ENCODE peak calls at places on chromosomes 5 and 9, in six cellular contexts. N is T-helper 17 cell, T is SK-N-MC, F is NCI-H1105 treated with DMSO at 0.1 percent for 48 hours, L is WERI-Rb-1, Y is EL. H is an unnamed sample.
A peak's percentile ranks its signal among the peaks of the same experiment; 100 is the strongest.

GRCh38 chr5:54936201-54936600 is 49.2 kb downstream of the ESM1 start:
- DNase-seq in N (no peak), T (no peak), Y (no peak), L (no peak), F (no peak), H (no peak)

GRCh38 chr9:121667214-121667613 is 15.8 kb downstream of the DAB2IP start:
- DNase-seq in N (no peak), L (no peak), Y (no peak), F (no peak), T (no peak), H (no peak)

GRCh38 chr9:81083062-81083461 is 606.3 kb downstream of the TLE1 start:
- DNase-seq in F (no peak), L (peak; percentile 32), N (no peak), T (no peak), Y (peak; percentile 41), H (peak; percentile 4)

GRCh38 chr9:115808695-115809094 is 344.9 kb upstream of the PAPPA start:
- DNase-seq in T (no peak), L (no peak), N (no peak), F (no peak), Y (no peak), H (no peak)

GRCh38 chr5:138661342-138661975 is 86.3 kb upstream of the HSPA9 start:
- DNase-seq in L (no peak), N (no peak), Y (no peak), T (peak; percentile 40), F (no peak), H (no peak)

GRCh38 chr9:128421474-128422010 is 885 bp downstream of the CERCAM start:
- DNase-seq in Y (peak; percentile 51), N (no peak), L (no peak), T (no peak), F (no peak), H (no peak)

GRCh38 chr5:136686192-136686872 is 321.0 kb upstream of the TRPC7 start:
- DNase-seq in F (no peak), N (no peak), T (no peak), L (peak; percentile 22), Y (peak; percentile 54), H (peak; percentile 0)

GRCh38 chr5:120151181-120151580 is 312.9 kb upstream of the PRR16 start:
- DNase-seq in L (no peak), Y (no peak), F (no peak), N (no peak), T (no peak), H (no peak)

GRCh38 chr9:108151161-108151586 is 661.6 kb upstream of the KLF4 start:
- DNase-seq in L (no peak), Y (peak; percentile 73), T (no peak), N (no peak), F (no peak), H (no peak)

GRCh38 chr9:71608825-71609452 is 159.4 kb downstream of the CEMIP2 start:
- DNase-seq in N (no peak), L (no peak), T (no peak), F (no peak), Y (peak; percentile 54), H (no peak)

GRCh38 chr9:114905160-114905940 is 25.0 kb downstream of the TNFSF8 start:
- DNase-seq in F (peak; percentile 79), N (no peak), L (no peak), Y (no peak), T (no peak), H (no peak)

GRCh38 chr9:105405514-105406131 is 42.2 kb upstream of the FSD1L start:
- DNase-seq in L (peak; percentile 93), N (peak; percentile 24), Y (no peak), T (no peak), F (no peak), H (no peak)

GRCh38 chr5:113054899-113055298 is 78.3 kb downstream of the DCP2 start:
- DNase-seq in L (no peak), T (no peak), Y (no peak), N (no peak), F (no peak), H (no peak)

GRCh38 chr5:121979691-121980090 is 17.9 kb downstream of the SRFBP1 start:
- DNase-seq in F (no peak), Y (no peak), T (no peak), N (no peak), L (no peak), H (no peak)

GRCh38 chr9:134317431-134318414 is 8.5 kb upstream of the RXRA start:
- DNase-seq in T (no peak), N (no peak), Y (peak; percentile 56), L (no peak), F (no peak), H (no peak)

GRCh38 chr9:19373527-19373926 is 6.5 kb downstream of the RPS6 start:
- DNase-seq in L (no peak), N (no peak), T (no peak), F (no peak), Y (no peak), H (no peak)

GRCh38 chr9:94645901-94646300 is 6.6 kb upstream of the FBP1 start:
- DNase-seq in Y (no peak), F (no peak), L (no peak), N (no peak), T (no peak), H (no peak)

GRCh38 chr9:72721086-72721485 is 199.7 kb downstream of the TMC1 start:
- DNase-seq in N (no peak), L (no peak), T (no peak), F (no peak), Y (no peak), H (no peak)

GRCh38 chr9:2424564-2425153 is 196.9 kb upstream of the VLDLR start:
- DNase-seq in L (no peak), N (no peak), F (no peak), T (no peak), Y (no peak), H (no peak)

GRCh38 chr5:116300016-116300601 is 215.3 kb downstream of the COMMD10 start:
- DNase-seq in L (no peak), F (no peak), Y (no peak), T (no peak), N (no peak), H (no peak)

GRCh38 chr9:91567642-91568274 is 144.1 kb upstream of the NFIL3 start:
- DNase-seq in T (no peak), F (no peak), Y (no peak), N (no peak), L (no peak), H (no peak)

GRCh38 chr5:76943006-76943405 is 9.8 kb upstream of the CRHBP start:
- DNase-seq in F (no peak), L (no peak), Y (peak; percentile 75), N (no peak), T (no peak), H (no peak)

GRCh38 chr9:27053369-27054057 is 48.0 kb upstream of the LRRC19 start:
- DNase-seq in N (no peak), L (no peak), Y (peak; percentile 1), T (no peak), F (no peak), H (no peak)

GRCh38 chr9:134442486-134443168 is 116.4 kb downstream of the RXRA start:
- DNase-seq in L (no peak), F (peak; percentile 17), Y (peak; percentile 37), N (no peak), T (no peak), H (no peak)

GRCh38 chr5:56440871-56441740 is 208.0 kb upstream of the ANKRD55 start:
- DNase-seq in T (no peak), L (no peak), N (no peak), Y (peak; percentile 39), F (no peak), H (peak; percentile 21)

GRCh38 chr5:77568555-77568954 is 70.0 kb downstream of the OTP start:
- DNase-seq in L (no peak), Y (no peak), N (no peak), T (no peak), F (no peak), H (no peak)

GRCh38 chr9:96450613-96451544 is 910 bp downstream of the HABP4 start:
- DNase-seq in T (no peak), F (peak; percentile 10), L (peak; percentile 28), Y (peak; percentile 28), N (peak; percentile 22), H (peak; percentile 19)

GRCh38 chr5:69517763-69518212 is 25.2 kb downstream of the OCLN start:
- DNase-seq in T (no peak), F (peak; percentile 56), N (no peak), Y (no peak), L (no peak), H (peak; percentile 26)

GRCh38 chr5:68542207-68542606 is 326.7 kb downstream of the PIK3R1 start:
- DNase-seq in F (no peak), T (no peak), N (no peak), Y (peak; percentile 62), L (no peak), H (no peak)

GRCh38 chr5:38465702-38466443 is 90.6 kb downstream of the LIFR start:
- DNase-seq in T (no peak), Y (no peak), F (no peak), L (no peak), N (no peak), H (no peak)

GRCh38 chr9:89992326-89993208 is 387.8 kb downstream of the GADD45G start:
- DNase-seq in F (no peak), Y (no peak), T (no peak), N (no peak), L (no peak), H (no peak)